ENCODE peak calls at places on chromosomes 7 and 10, in four cellular contexts. D, M, E and A are unnamed samples.

GRCh38 chr7:69123003-69123402 is 475.3 kb upstream of the AUTS2 start:
- DNase-seq in D (no peak), M (no peak), E (peak; percentile 7), A (no peak)

GRCh38 chr7:84058311-84059076 is 136.1 kb downstream of the SEMA3A start:
- DNase-seq in D (no peak), E (no peak), M (peak; percentile 80), A (no peak)

GRCh38 chr7:128891942-128892269 is 18.6 kb downstream of the KCP start:
- DNase-seq in M (no peak), E (no peak), D (no peak), A (no peak)

GRCh38 chr10:116240551-116240950 is 32.5 kb downstream of the GFRA1 start:
- DNase-seq in D (no peak), M (no peak), E (no peak), A (no peak)

GRCh38 chr7:150514748-150515222 is at the start of gene GIMAP7:
- DNase-seq in D (peak; percentile 48), E (no peak), M (no peak), A (peak; percentile 40)

GRCh38 chr7:110521357-110521756 is 569.6 kb upstream of the LRRN3 start:
- DNase-seq in M (no peak), D (no peak), E (no peak), A (no peak)

GRCh38 chr10:78149193-78149592 is 115.5 kb downstream of the RPS24 start:
- DNase-seq in D (no peak), M (peak; percentile 4), E (no peak), A (no peak)

GRCh38 chr10:80324086-80324485 is 32.5 kb downstream of the DYDC1 start:
- DNase-seq in D (no peak), M (peak; percentile 26), E (no peak), A (no peak)

GRCh38 chr7:72435366-72435765 is 23.2 kb upstream of the CALN1 start:
- DNase-seq in E (no peak), M (no peak), D (no peak), A (no peak)

GRCh38 chr10:112649492-112650152 is 202.6 kb downstream of the VTI1A start:
- DNase-seq in E (no peak), D (no peak), M (peak; percentile 70), A (no peak)

GRCh38 chr7:20280475-20281351 is 50.0 kb upstream of the ITGB8 start:
- DNase-seq in E (no peak), M (peak; percentile 84), D (no peak), A (no peak)

GRCh38 chr10:17729630-17730029 is 22.4 kb upstream of the TMEM236 start:
- DNase-seq in M (no peak), D (no peak), E (no peak), A (no peak)

GRCh38 chr7:125934965-125935364 is 1005.3 kb upstream of the POT1 start:
- DNase-seq in E (no peak), D (no peak), M (peak; percentile 1), A (no peak)

GRCh38 chr7:108268200-108268820 is 138.1 kb upstream of the LAMB4 start:
- DNase-seq in M (peak; percentile 11), D (no peak), E (no peak), A (no peak)

GRCh38 chr10:103284170-103284569 is 7.2 kb downstream of the INA start:
- DNase-seq in D (no peak), E (no peak), M (peak; percentile 67), A (no peak)

GRCh38 chr7:93889261-93889660 is 1.3 kb downstream of the TFPI2 start:
- DNase-seq in E (no peak), D (no peak), M (peak; percentile 82), A (no peak)

GRCh38 chr7:150388709-150389531 is 9.8 kb downstream of the ZNF775 start:
- DNase-seq in E (no peak), M (peak; percentile 43), D (no peak), A (peak; percentile 82)

GRCh38 chr10:30059209-30060107 is at the start of gene JCAD:
- DNase-seq in D (no peak), E (no peak), M (peak; percentile 43), A (peak; percentile 67)

GRCh38 chr7:155166673-155167370 is 96.7 kb downstream of the HTR5A start:
- DNase-seq in E (no peak), D (no peak), M (no peak), A (peak; percentile 67)

GRCh38 chr10:23081156-23081833 is 14.1 kb upstream of the MSRB2 start:
- DNase-seq in M (no peak), D (no peak), E (no peak), A (no peak)

GRCh38 chr10:33600381-33600780 is 265.9 kb upstream of the NRP1 start:
- DNase-seq in E (no peak), M (peak; percentile 67), D (no peak), A (no peak)

GRCh38 chr10:29392376-29393021 is 103.6 kb downstream of the LYZL1 start:
- DNase-seq in D (no peak), M (peak; percentile 49), E (peak; percentile 39), A (peak; percentile 36)

GRCh38 chr10:124504711-124505110 is 43.1 kb downstream of the LHPP start:
- DNase-seq in E (no peak), D (no peak), M (no peak), A (no peak)

GRCh38 chr10:12419279-12419847 is 70.0 kb downstream of the CAMK1D start:
- DNase-seq in M (peak; percentile 91), D (no peak), E (no peak), A (no peak)

GRCh38 chr7:54477083-54477482 is 65.1 kb upstream of the VSTM2A start:
- DNase-seq in D (no peak), E (no peak), M (no peak), A (no peak)